ENCODE peak calls at places on chromosomes 5 and 9, in four cellular contexts. One of them, this sample, is unnamed.

GRCh38 chr5:126339215-126339805 is 83.9 kb upstream of the GRAMD2B start:
- DNase-seq in coronary artery: no peak
- DNase-seq in fibroblast of the aortic adventitia: peak
- DNase-seq in AG10803: peak
- DNase-seq in this sample: peak

GRCh38 chr9:33170464-33171156 is 3.5 kb upstream of the B4GALT1 start:
- DNase-seq in AG10803: no peak
- DNase-seq in coronary artery: peak
- DNase-seq in fibroblast of the aortic adventitia: no peak
- DNase-seq in this sample: no peak

GRCh38 chr5:57402761-57403160 is 79.8 kb downstream of the ACTBL2 start:
- DNase-seq in AG10803: no peak
- DNase-seq in coronary artery: no peak
- DNase-seq in fibroblast of the aortic adventitia: no peak
- DNase-seq in this sample: no peak

GRCh38 chr5:65774346-65774745 is 52.3 kb downstream of the NLN start:
- DNase-seq in AG10803: peak
- DNase-seq in fibroblast of the aortic adventitia: peak
- DNase-seq in coronary artery: no peak
- DNase-seq in this sample: no peak

GRCh38 chr9:91753711-91754110 is 196.3 kb downstream of the ROR2 start:
- DNase-seq in fibroblast of the aortic adventitia: no peak
- DNase-seq in coronary artery: no peak
- DNase-seq in AG10803: no peak
- DNase-seq in this sample: no peak

GRCh38 chr5:62315376-62316049 is 9.5 kb downstream of the KIF2A start:
- DNase-seq in AG10803: peak
- DNase-seq in coronary artery: no peak
- DNase-seq in fibroblast of the aortic adventitia: peak
- DNase-seq in this sample: no peak

GRCh38 chr5:135741040-135741439 is 93.4 kb upstream of the SLC25A48 start:
- DNase-seq in AG10803: no peak
- DNase-seq in coronary artery: no peak
- DNase-seq in fibroblast of the aortic adventitia: no peak
- DNase-seq in this sample: no peak

GRCh38 chr5:129377504-129377903 is 82.6 kb upstream of the ADAMTS19 start:
- DNase-seq in coronary artery: no peak
- DNase-seq in AG10803: no peak
- DNase-seq in fibroblast of the aortic adventitia: no peak
- DNase-seq in this sample: no peak

GRCh38 chr5:65861830-65862241 is 64.5 kb upstream of the ERBIN start:
- DNase-seq in fibroblast of the aortic adventitia: peak
- DNase-seq in AG10803: peak
- DNase-seq in coronary artery: no peak
- DNase-seq in this sample: no peak

GRCh38 chr9:98796364-98797101 is at the start of gene ANKS6:
- DNase-seq in fibroblast of the aortic adventitia: peak
- DNase-seq in coronary artery: peak
- DNase-seq in AG10803: peak
- DNase-seq in this sample: peak

GRCh38 chr9:137436761-137437600 is 4.2 kb downstream of the ENTPD8 start:
- DNase-seq in AG10803: no peak
- DNase-seq in coronary artery: no peak
- DNase-seq in fibroblast of the aortic adventitia: no peak
- DNase-seq in this sample: no peak

GRCh38 chr5:359301-359897 is 37.9 kb downstream of the AHRR start:
- DNase-seq in AG10803: no peak
- DNase-seq in coronary artery: peak
- DNase-seq in fibroblast of the aortic adventitia: no peak
- DNase-seq in this sample: no peak

GRCh38 chr5:362978-363765 is 41.7 kb downstream of the AHRR start:
- DNase-seq in AG10803: no peak
- DNase-seq in coronary artery: peak
- DNase-seq in fibroblast of the aortic adventitia: no peak
- DNase-seq in this sample: no peak

GRCh38 chr5:360277-361027 is 38.9 kb downstream of the AHRR start:
- DNase-seq in coronary artery: peak
- DNase-seq in AG10803: no peak
- DNase-seq in fibroblast of the aortic adventitia: no peak
- DNase-seq in this sample: no peak

GRCh38 chr5:364497-364896 is 43.0 kb downstream of the AHRR start:
- DNase-seq in fibroblast of the aortic adventitia: no peak
- DNase-seq in coronary artery: no peak
- DNase-seq in AG10803: no peak
- DNase-seq in this sample: no peak

DNA sequence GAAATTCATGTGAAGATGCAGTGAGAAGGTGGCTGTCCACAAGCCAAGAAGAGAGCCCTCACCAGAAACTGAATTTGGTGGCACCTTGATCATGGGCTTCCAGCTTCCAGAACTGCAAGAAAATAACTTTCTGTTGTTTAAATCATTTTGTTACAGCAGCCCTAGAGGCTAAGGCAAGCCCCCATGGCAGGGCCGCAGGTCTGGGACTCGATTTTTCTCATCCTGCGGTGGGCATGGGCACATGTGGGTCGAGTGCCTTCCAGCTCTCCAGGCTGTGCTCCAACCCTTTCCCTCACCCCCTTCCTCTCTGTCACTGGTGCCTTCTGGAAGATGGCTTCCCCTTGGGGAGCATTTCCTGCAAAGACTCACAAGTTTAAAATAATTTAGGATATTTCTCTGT is 40.7 kb downstream of the AHRR start:
- DNase-seq in coronary artery: peak
- DNase-seq in fibroblast of the aortic adventitia: no peak
- DNase-seq in AG10803: no peak
- DNase-seq in this sample: no peak
- TF ChIP-seq CTCF in coronary artery: no peak
- TF ChIP-seq CTCF in fibroblast of the aortic adventitia: no peak
- TF ChIP-seq CTCF in AG10803: no peak
- TF ChIP-seq CTCF in this sample: no peak

GRCh38 chr5:171850354-171850947 is 64.8 kb downstream of the SMIM23 start:
- DNase-seq in coronary artery: no peak
- DNase-seq in fibroblast of the aortic adventitia: peak
- DNase-seq in AG10803: no peak
- DNase-seq in this sample: peak
- TF ChIP-seq CTCF in coronary artery: no peak
- TF ChIP-seq CTCF in fibroblast of the aortic adventitia: peak
- TF ChIP-seq CTCF in AG10803: peak
- TF ChIP-seq CTCF in this sample: no peak

GRCh38 chr9:79233542-79233941 is 338.2 kb upstream of the TLE4 start:
- DNase-seq in coronary artery: no peak
- DNase-seq in fibroblast of the aortic adventitia: peak
- DNase-seq in AG10803: peak
- DNase-seq in this sample: peak
- TF ChIP-seq CTCF in coronary artery: no peak
- TF ChIP-seq CTCF in fibroblast of the aortic adventitia: peak
- TF ChIP-seq CTCF in AG10803: peak
- TF ChIP-seq CTCF in this sample: peak

DNA sequence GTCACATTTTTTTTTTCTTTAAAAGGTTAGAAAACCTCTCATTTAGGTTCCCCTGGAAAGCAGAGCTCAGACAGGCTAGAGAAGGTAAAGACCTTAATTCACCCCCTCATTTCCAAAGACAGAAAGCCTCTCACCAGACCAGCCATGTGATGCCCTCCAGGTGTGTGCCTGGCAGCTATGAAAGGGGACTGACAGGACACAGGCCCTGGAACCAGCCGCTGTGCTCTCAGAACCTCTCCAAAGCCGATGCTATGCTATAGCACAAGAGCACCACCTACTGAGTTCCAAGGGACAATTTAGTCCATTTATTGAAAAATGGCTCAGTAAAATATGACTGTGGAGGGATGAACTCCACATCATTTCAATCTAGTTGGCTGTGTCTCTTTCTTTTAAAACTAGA is 48.8 kb downstream of the FANCC start:
- DNase-seq in fibroblast of the aortic adventitia: peak
- DNase-seq in AG10803: peak
- DNase-seq in coronary artery: no peak
- DNase-seq in this sample: no peak
- TF ChIP-seq CTCF in fibroblast of the aortic adventitia: peak
- TF ChIP-seq CTCF in AG10803: peak
- TF ChIP-seq CTCF in coronary artery: no peak
- TF ChIP-seq CTCF in this sample: no peak

GRCh38 chr5:168047043-168047668 is 244.3 kb upstream of the WWC1 start:
- DNase-seq in coronary artery: no peak
- DNase-seq in AG10803: peak
- DNase-seq in fibroblast of the aortic adventitia: peak
- DNase-seq in this sample: peak
- TF ChIP-seq CTCF in coronary artery: no peak
- TF ChIP-seq CTCF in AG10803: peak
- TF ChIP-seq CTCF in fibroblast of the aortic adventitia: peak
- TF ChIP-seq CTCF in this sample: peak

GRCh38 chr5:111142932-111143331 is 50.8 kb downstream of the WDR36 start:
- DNase-seq in AG10803: no peak
- DNase-seq in fibroblast of the aortic adventitia: peak
- DNase-seq in coronary artery: no peak
- DNase-seq in this sample: no peak
- TF ChIP-seq CTCF in AG10803: no peak
- TF ChIP-seq CTCF in fibroblast of the aortic adventitia: no peak
- TF ChIP-seq CTCF in coronary artery: no peak
- TF ChIP-seq CTCF in this sample: no peak

GRCh38 chr5:152271420-152271819 is 133.7 kb downstream of the NMUR2 start:
- DNase-seq in AG10803: no peak
- DNase-seq in coronary artery: no peak
- DNase-seq in fibroblast of the aortic adventitia: no peak
- DNase-seq in this sample: peak
- TF ChIP-seq CTCF in AG10803: no peak
- TF ChIP-seq CTCF in coronary artery: peak
- TF ChIP-seq CTCF in fibroblast of the aortic adventitia: no peak
- TF ChIP-seq CTCF in this sample: no peak

DNA sequence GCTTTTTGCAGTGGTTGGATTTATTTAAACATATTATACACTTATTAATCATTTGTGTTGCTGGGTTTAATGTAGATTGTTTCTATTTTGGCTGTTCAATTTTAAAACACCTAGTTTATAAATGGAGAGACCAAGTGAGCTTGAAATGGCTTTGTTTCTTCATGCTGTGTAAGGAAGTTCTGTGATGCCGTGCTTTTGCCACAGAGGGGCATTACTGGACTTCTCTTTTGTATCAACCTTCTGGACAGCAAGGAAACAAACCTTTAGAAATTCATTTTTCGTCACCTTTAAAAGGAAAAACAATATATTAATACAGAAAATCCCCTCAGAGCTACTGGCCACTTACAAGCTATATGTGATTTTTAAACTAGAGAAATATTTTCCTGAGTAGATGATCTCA is 81.9 kb downstream of the DMRTA1 start:
- DNase-seq in fibroblast of the aortic adventitia: peak
- DNase-seq in AG10803: peak
- DNase-seq in coronary artery: no peak
- DNase-seq in this sample: no peak
- TF ChIP-seq CTCF in fibroblast of the aortic adventitia: peak
- TF ChIP-seq CTCF in AG10803: peak
- TF ChIP-seq CTCF in coronary artery: no peak
- TF ChIP-seq CTCF in this sample: no peak

GRCh38 chr5:180491496-180491895 is 2.7 kb upstream of the CNOT6 start:
- DNase-seq in coronary artery: no peak
- DNase-seq in fibroblast of the aortic adventitia: no peak
- DNase-seq in AG10803: no peak
- DNase-seq in this sample: no peak
- TF ChIP-seq CTCF in coronary artery: no peak
- TF ChIP-seq CTCF in fibroblast of the aortic adventitia: no peak
- TF ChIP-seq CTCF in AG10803: no peak
- TF ChIP-seq CTCF in this sample: no peak

This sample was measured in endothelial cell.